ENCODE peak calls at places on chromosomes 12 and 14, in nine cellular contexts. B is erythroblast, R is breast epithelium, T is gastrocnemius medialis, D is thyroid gland, Q is A549, I is body of pancreas, Z is tibial nerve, Y is HCT116. H is an unnamed sample.

GRCh38 chr12:14774944-14775651 is 28.2 kb downstream of the WBP11 start:
- DNase-seq in B (peak), R (peak), T (peak), D (peak), Q (peak), I (peak), Z (peak), Y (no peak), H (no peak)

GRCh38 chr14:68143341-68143807 is 323.8 kb downstream of the RAD51B start:
- DNase-seq in B (peak), R (peak), T (peak), D (peak), Q (peak), I (peak), Z (peak), Y (no peak), H (no peak)

GRCh38 chr12:121903202-121903601 is 14.6 kb downstream of the PSMD9 start:
- DNase-seq in B (peak), R (no peak), T (no peak), D (no peak), Q (peak), I (no peak), Z (no peak), Y (no peak), H (no peak)

GRCh38 chr14:69818760-69819191 is 21.7 kb upstream of the SLC10A1 start:
- DNase-seq in B (peak), R (no peak), T (peak), D (peak), Q (peak), I (peak), Z (peak), Y (peak), H (peak)

GRCh38 chr14:75274899-75275569 is 3.6 kb upstream of the FOS start:
- DNase-seq in B (no peak), R (no peak), T (peak), D (peak), Q (no peak), I (peak), Z (peak), Y (no peak), H (peak)

GRCh38 chr14:69652942-69653680 is 41.7 kb downstream of the SUSD6 start:
- DNase-seq in B (no peak), R (no peak), T (no peak), D (no peak), Q (no peak), I (no peak), Z (peak), Y (no peak), H (no peak)

GRCh38 chr14:23056956-23057756 is at the start of gene CDH24:
- DNase-seq in B (no peak), R (no peak), T (no peak), D (peak), Q (peak), I (peak), Z (peak), Y (no peak), H (peak)

GRCh38 chr14:71555654-71556559 is 376.3 kb upstream of the RGS6 start:
- DNase-seq in B (peak), R (no peak), T (no peak), D (no peak), Q (no peak), I (no peak), Z (no peak), Y (no peak), H (no peak)

GRCh38 chr12:78470354-78471195 is 394.0 kb upstream of the SYT1 start:
- DNase-seq in B (no peak), R (no peak), T (no peak), D (peak), Q (peak), I (no peak), Z (peak), Y (peak), H (no peak)

GRCh38 chr12:19428261-19428660 is 11.0 kb upstream of the AEBP2 start:
- DNase-seq in B (no peak), R (no peak), T (no peak), D (no peak), Q (no peak), I (no peak), Z (no peak), Y (no peak), H (no peak)

GRCh38 chr12:2739832-2740641 is 54.7 kb upstream of the FKBP4 start:
- DNase-seq in B (no peak), R (no peak), T (no peak), D (peak), Q (peak), I (peak), Z (peak), Y (no peak), H (no peak)

GRCh38 chr12:64931981-64932380 is 107.5 kb downstream of the TBC1D30 start:
- DNase-seq in B (no peak), R (no peak), T (no peak), D (no peak), Q (no peak), I (no peak), Z (no peak), Y (no peak), H (no peak)

GRCh38 chr12:30880061-30880460 is 46.5 kb upstream of the TSPAN11 start:
- DNase-seq in B (no peak), R (no peak), T (no peak), D (no peak), Q (no peak), I (no peak), Z (no peak), Y (no peak), H (no peak)

GRCh38 chr14:71143391-71144290 is 236.4 kb downstream of the PCNX1 start:
- DNase-seq in B (no peak), R (no peak), T (no peak), D (no peak), Q (peak), I (no peak), Z (no peak), Y (no peak), H (no peak)

GRCh38 chr14:93879362-93879983 is 47.7 kb upstream of the FAM181A start:
- DNase-seq in B (no peak), R (peak), T (no peak), D (peak), Q (no peak), I (no peak), Z (no peak), Y (no peak), H (no peak)

GRCh38 chr12:122460641-122461040 is 38.2 kb upstream of the CLIP1 start:
- DNase-seq in B (no peak), R (no peak), T (no peak), D (no peak), Q (no peak), I (no peak), Z (no peak), Y (no peak), H (no peak)

GRCh38 chr14:68906439-68906838 is 72.7 kb downstream of the ACTN1 start:
- DNase-seq in B (no peak), R (no peak), T (no peak), D (no peak), Q (no peak), I (no peak), Z (no peak), Y (no peak), H (no peak)

GRCh38 chr12:2431810-2432209 is 363.0 kb upstream of the FKBP4 start:
- DNase-seq in B (no peak), R (no peak), T (no peak), D (no peak), Q (no peak), I (no peak), Z (no peak), Y (no peak), H (no peak)

GRCh38 chr12:34347367-34347766 is 325.1 kb downstream of the ALG10 start:
- DNase-seq in B (no peak), R (no peak), T (no peak), D (no peak), Q (peak), I (no peak), Z (no peak), Y (no peak), H (no peak)

GRCh38 chr12:87305481-87305880 is 723.7 kb downstream of the C12orf50 start:
- DNase-seq in B (no peak), R (no peak), T (no peak), D (no peak), Q (no peak), I (no peak), Z (no peak), Y (no peak), H (no peak)

GRCh38 chr12:100826323-100826722 is 31.7 kb downstream of the ANO4 start:
- DNase-seq in B (peak), R (peak), T (no peak), D (peak), Q (peak), I (peak), Z (peak), Y (peak), H (no peak)

GRCh38 chr14:32494566-32495434 is 165.7 kb downstream of the AKAP6 start:
- DNase-seq in B (no peak), R (no peak), T (peak), D (no peak), Q (no peak), I (no peak), Z (no peak), Y (no peak), H (no peak)

GRCh38 chr14:88179725-88180124 is 143.3 kb downstream of the KCNK10 start:
- DNase-seq in B (no peak), R (no peak), T (no peak), D (no peak), Q (no peak), I (no peak), Z (no peak), Y (no peak), H (no peak)

GRCh38 chr12:5872745-5873144 is 72.3 kb downstream of the ANO2 start:
- DNase-seq in B (no peak), R (no peak), T (no peak), D (no peak), Q (peak), I (no peak), Z (no peak), Y (peak), H (no peak)

GRCh38 chr12:111616177-111616623 is 17.1 kb upstream of the ATXN2 start:
- DNase-seq in B (no peak), R (no peak), T (no peak), D (no peak), Q (no peak), I (no peak), Z (peak), Y (no peak), H (no peak)

GRCh38 chr12:15937902-15938301 is 26.8 kb downstream of the DERA start:
- DNase-seq in B (no peak), R (no peak), T (no peak), D (no peak), Q (no peak), I (no peak), Z (no peak), Y (no peak), H (no peak)

GRCh38 chr14:83425138-83425537 is 1891.5 kb upstream of the SEL1L start:
- DNase-seq in B (no peak), R (no peak), T (no peak), D (no peak), Q (peak), I (no peak), Z (no peak), Y (no peak), H (no peak)

GRCh38 chr12:53793221-53793620 is 41.4 kb upstream of the CISTR start:
- DNase-seq in B (no peak), R (no peak), T (no peak), D (no peak), Q (no peak), I (no peak), Z (no peak), Y (no peak), H (no peak)

GRCh38 chr12:53803194-53803593 is 51.4 kb upstream of the CISTR start:
- DNase-seq in B (no peak), R (no peak), T (no peak), D (no peak), Q (no peak), I (no peak), Z (no peak), Y (no peak), H (no peak)

GRCh38 chr12:53803703-53804102 is 51.9 kb upstream of the CISTR start:
- DNase-seq in B (no peak), R (no peak), T (no peak), D (no peak), Q (peak), I (no peak), Z (no peak), Y (no peak), H (no peak)

GRCh38 chr12:53795927-53796326 is 44.1 kb upstream of the CISTR start:
- DNase-seq in B (no peak), R (no peak), T (no peak), D (no peak), Q (no peak), I (no peak), Z (no peak), Y (no peak), H (no peak)

DNA sequence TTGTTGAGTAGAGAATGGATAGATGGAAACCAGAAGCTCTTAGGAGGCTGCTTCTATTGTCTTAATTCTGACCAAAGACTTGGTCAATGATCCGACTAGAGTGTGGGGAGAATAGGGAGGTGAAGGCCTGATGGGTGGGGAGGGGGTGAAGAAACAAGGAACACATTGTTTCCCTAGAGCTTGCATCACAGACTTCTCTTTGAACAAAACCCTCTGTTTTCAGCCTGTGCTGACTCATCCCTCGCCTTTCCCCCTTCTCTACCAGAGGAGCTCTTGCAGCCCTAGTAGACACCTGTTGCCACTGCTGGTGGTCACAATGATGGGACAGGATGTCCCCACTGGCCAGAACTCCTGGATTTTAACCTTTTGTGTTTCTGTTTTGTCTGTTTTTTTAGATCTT is 46.8 kb upstream of the CISTR start:
- DNase-seq in B (no peak), R (no peak), T (no peak), D (no peak), Q (peak), I (no peak), Z (no peak), Y (peak), H (no peak)
- TF ChIP-seq POLR2A in B (no peak), R (no peak), T (no peak), D (no peak), Q (no peak), I (no peak), Z (no peak), Y (no peak), H (no peak)

GRCh38 chr12:113236539-113237354 is 15.5 kb downstream of the TPCN1 start:
- DNase-seq in B (peak), R (no peak), T (peak), D (no peak), Q (no peak), I (no peak), Z (no peak), Y (no peak), H (no peak)
- TF ChIP-seq POLR2A in B (no peak), R (no peak), T (peak), D (no peak), Q (no peak), I (no peak), Z (no peak), Y (no peak), H (no peak)

DNA sequence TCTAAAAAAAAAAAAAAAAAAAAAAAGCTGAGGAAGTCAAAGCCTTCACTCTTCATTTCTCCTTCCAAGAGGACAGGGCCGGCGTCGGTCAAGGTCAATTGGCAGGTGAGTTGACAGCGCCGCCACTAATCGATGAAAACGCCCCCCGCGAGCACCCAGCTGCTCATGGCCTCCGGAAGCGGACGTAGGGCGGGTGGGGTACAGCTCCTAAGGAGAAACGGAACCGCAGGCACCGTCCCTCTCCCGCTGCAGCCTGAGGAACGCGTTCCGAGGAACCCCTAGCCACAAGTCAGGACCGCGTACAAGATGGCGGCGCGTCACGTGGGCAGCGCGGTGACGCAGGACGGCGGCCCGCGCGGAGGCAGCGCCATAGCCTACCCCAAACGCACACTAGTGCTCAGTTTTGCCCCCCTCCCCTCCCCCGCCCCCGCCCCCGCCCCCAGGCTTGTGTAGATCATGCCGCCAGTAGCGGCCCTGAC is at the start of gene ATF1:
- DNase-seq in B (peak), R (peak), T (peak), D (peak), Q (peak), I (peak), Z (peak), Y (peak), H (no peak)
- TF ChIP-seq POLR2A in B (peak), R (no peak), T (peak), D (peak), Q (peak), I (peak), Z (peak), Y (peak), H (peak)

GRCh38 chr14:95267306-95267705 is 52.4 kb downstream of the CLMN start:
- DNase-seq in B (no peak), R (no peak), T (no peak), D (no peak), Q (no peak), I (no peak), Z (no peak), Y (no peak), H (no peak)

GRCh38 chr14:95262511-95262891 is 57.2 kb downstream of the CLMN start:
- DNase-seq in B (no peak), R (no peak), T (no peak), D (no peak), Q (no peak), I (no peak), Z (no peak), Y (no peak), H (no peak)

GRCh38 chr14:95263527-95264231 is 56.0 kb downstream of the CLMN start:
- DNase-seq in B (no peak), R (no peak), T (no peak), D (no peak), Q (no peak), I (no peak), Z (no peak), Y (no peak), H (no peak)

GRCh38 chr14:95264271-95264973 is 55.3 kb downstream of the CLMN start:
- DNase-seq in B (no peak), R (no peak), T (no peak), D (no peak), Q (no peak), I (no peak), Z (no peak), Y (no peak), H (no peak)

GRCh38 chr14:95265106-95266094 is 54.3 kb downstream of the CLMN start:
- DNase-seq in B (no peak), R (no peak), T (peak), D (peak), Q (peak), I (peak), Z (no peak), Y (peak), H (no peak)
- TF ChIP-seq POLR2A in B (no peak), R (no peak), T (no peak), D (no peak), Q (no peak), I (peak), Z (no peak), Y (no peak), H (peak)

GRCh38 chr12:26135571-26135970 is 10.7 kb upstream of the BHLHE41 start:
- DNase-seq in B (no peak), R (no peak), T (no peak), D (peak), Q (no peak), I (no peak), Z (no peak), Y (no peak), H (no peak)
- TF ChIP-seq POLR2A in B (no peak), R (no peak), T (no peak), D (no peak), Q (no peak), I (no peak), Z (no peak), Y (no peak), H (no peak)

DNA sequence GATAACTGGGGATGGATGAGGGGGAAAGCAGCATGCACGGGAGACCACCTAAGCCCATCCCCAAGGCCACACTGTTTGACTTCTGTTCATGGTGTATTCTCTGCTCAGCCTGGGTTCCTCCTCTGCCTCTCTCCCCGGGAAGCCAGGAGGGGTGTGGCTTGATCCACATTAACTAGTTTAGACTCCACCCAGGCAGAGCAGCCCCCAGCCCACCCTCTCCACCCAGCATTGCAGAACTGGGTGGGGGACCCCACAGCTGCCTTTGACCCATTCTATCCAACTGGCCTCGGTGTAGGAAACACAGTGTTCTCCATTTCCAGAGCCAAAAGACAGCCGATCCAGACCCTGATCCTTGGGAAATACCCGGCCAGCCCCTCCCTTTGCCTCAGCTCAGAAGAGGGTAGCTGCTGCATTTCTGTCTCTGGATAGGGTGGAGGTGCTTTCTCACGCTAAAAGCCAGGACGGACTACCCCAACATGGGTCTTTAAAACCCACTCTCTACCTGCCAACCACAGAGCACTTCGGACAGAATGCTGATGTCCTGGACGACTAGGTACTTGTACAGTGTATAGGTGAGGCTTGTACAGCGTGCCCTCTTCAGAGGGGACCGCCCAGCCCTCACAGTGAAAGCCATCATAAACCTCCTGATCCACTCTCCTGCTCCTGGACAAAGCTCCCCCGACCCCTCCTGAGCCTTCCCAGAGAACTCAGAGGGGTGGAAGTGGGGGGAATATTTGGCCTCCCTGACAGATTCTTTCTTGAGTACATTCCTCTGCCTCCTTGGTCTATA is 9.4 kb downstream of the SPRYD3 start:
- DNase-seq in B (no peak), R (no peak), T (peak), D (no peak), Q (no peak), I (no peak), Z (peak), Y (no peak), H (no peak)
- TF ChIP-seq POLR2A in B (no peak), R (no peak), T (no peak), D (no peak), Q (no peak), I (no peak), Z (no peak), Y (no peak), H (no peak)

DNA sequence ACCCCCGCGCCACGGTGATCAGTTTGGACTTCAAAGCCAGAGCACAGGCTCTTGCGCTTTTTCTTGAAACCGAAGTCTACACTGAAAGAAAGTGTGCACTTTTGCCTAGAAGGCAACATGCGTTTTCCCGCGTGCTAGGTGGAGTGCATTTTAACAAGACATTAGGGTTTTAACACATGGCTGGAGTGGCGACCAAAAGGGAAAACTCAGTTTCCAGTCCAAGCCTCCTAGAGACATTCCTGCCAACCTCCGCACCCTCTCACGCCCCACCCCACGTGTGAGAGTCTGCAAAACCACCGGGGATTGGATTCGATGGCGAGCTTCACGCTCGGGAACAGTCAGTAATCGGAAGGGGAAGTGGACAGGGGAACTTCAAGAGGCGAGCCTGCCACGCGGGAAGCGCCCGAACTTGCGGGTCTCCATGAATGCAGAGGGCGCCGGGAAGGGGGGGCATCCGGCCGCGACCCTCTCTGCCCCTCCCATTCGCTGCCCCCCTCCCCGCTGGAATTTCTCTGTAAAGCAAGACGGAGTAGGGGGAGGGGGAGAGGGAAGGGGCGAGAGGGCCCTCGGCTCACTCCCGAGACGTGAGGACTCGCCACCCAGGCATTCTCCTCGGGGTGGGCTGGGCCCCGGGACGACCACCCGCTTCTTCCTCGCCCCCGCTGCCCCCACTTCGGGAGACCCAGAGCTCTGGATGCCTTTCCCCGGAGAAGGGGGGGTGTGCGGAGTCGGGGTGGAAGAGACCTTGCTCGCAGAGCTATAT is 2.7 kb upstream of the CCND2 start:
- DNase-seq in B (peak), R (no peak), T (peak), D (peak), Q (no peak), I (peak), Z (peak), Y (no peak), H (no peak)
- TF ChIP-seq POLR2A in B (no peak), R (no peak), T (peak), D (no peak), Q (no peak), I (peak), Z (no peak), Y (no peak), H (peak)

H was measured in GM12891.